ENCODE peak calls at places on chromosomes 5 and 9, in nine cellular contexts. S is CD4-positive, alpha-beta T cell; N is NB4; X is Calu3; A is pancreas; O is HFF-Myc; C is dorsolateral prefrontal cortex; B is lower lobe of right lung; U is MCF 10A. Q is an unnamed sample.

GRCh38 chr5:60487466-60487865 is 212.5 kb downstream of the DEPDC1B start:
- DNase-seq in N (no peak), U (no peak), A (no peak), X (no peak), S (no peak), C (no peak), O (no peak), B (no peak), Q (no peak)

GRCh38 chr5:73352789-73353188 is 95.8 kb downstream of the FOXD1 start:
- DNase-seq in U (no peak), C (no peak), X (no peak), B (no peak), S (no peak), A (no peak), N (no peak), O (no peak), Q (no peak)

GRCh38 chr9:734831-735511 is 106.5 kb upstream of the DMRT1 start:
- DNase-seq in O (peak; percentile 49), C (no peak), X (no peak), B (no peak), N (no peak), S (no peak), U (peak; percentile 58), A (no peak), Q (peak; percentile 95)

GRCh38 chr5:61327761-61328753 is 4.0 kb upstream of the ZSWIM6 start:
- DNase-seq in N (peak; percentile 80), X (no peak), U (peak; percentile 85), C (no peak), O (no peak), S (no peak), B (no peak), A (no peak), Q (no peak)

GRCh38 chr5:108461628-108462367 is 79.9 kb upstream of the FBXL17 start:
- DNase-seq in A (no peak), S (no peak), O (no peak), C (no peak), N (peak; percentile 17), X (no peak), U (peak; percentile 54), B (no peak), Q (peak; percentile 37)

GRCh38 chr9:127214421-127215265 is 49.9 kb upstream of the GARNL3 start:
- DNase-seq in N (peak; percentile 54), B (peak; percentile 70), C (no peak), U (peak; percentile 76), X (peak; percentile 68), O (no peak), A (peak; percentile 72), S (peak; percentile 49), Q (no peak)

GRCh38 chr5:56587381-56588124 is 227.8 kb upstream of the MAP3K1 start:
- DNase-seq in U (no peak), S (no peak), B (no peak), A (no peak), O (no peak), X (no peak), N (no peak), C (no peak), Q (no peak)

GRCh38 chr5:33379757-33380156 is 61.0 kb upstream of the TARS1 start:
- DNase-seq in A (no peak), X (no peak), C (no peak), N (peak; percentile 57), S (no peak), O (no peak), B (no peak), U (peak; percentile 33), Q (no peak)

GRCh38 chr5:53642006-53642405 is 81.6 kb downstream of the NDUFS4 start:
- DNase-seq in A (no peak), N (no peak), U (peak; percentile 35), B (no peak), X (peak; percentile 22), C (no peak), O (peak; percentile 10), S (no peak), Q (no peak)

GRCh38 chr5:35971878-35972210 is 19.3 kb downstream of the UGT3A1 start:
- DNase-seq in X (no peak), S (no peak), C (no peak), A (no peak), B (no peak), O (no peak), U (no peak), N (no peak), Q (no peak)

GRCh38 chr9:4417578-4418325 is 72.5 kb upstream of the SLC1A1 start:
- DNase-seq in B (no peak), C (no peak), S (no peak), A (no peak), N (no peak), X (no peak), O (no peak), U (peak; percentile 52), Q (peak; percentile 40)

GRCh38 chr9:77729177-77729576 is 81.1 kb upstream of the GNA14 start:
- DNase-seq in O (no peak), S (no peak), C (no peak), A (no peak), N (no peak), U (no peak), X (no peak), B (no peak), Q (no peak)

GRCh38 chr5:6729400-6730310 is 16.4 kb downstream of the TENT4A start:
- DNase-seq in X (no peak), O (no peak), B (no peak), A (no peak), C (no peak), S (peak; percentile 45), U (no peak), N (no peak), Q (no peak)

GRCh38 chr5:177333420-177334154 is 17.9 kb downstream of the LMAN2 start:
- DNase-seq in N (no peak), B (peak; percentile 11), S (no peak), A (peak; percentile 36), C (no peak), X (no peak), O (no peak), U (no peak), Q (no peak)

GRCh38 chr9:38274746-38275250 is 117.7 kb upstream of the ALDH1B1 start:
- DNase-seq in X (no peak), N (no peak), S (no peak), O (no peak), A (no peak), C (no peak), B (no peak), U (peak; percentile 5), Q (no peak)

GRCh38 chr5:3024126-3024525 is 272.6 kb upstream of the IRX2 start:
- DNase-seq in U (no peak), C (no peak), O (no peak), A (peak; percentile 9), S (no peak), N (no peak), B (no peak), X (no peak), Q (no peak)

GRCh38 chr5:74275204-74275992 is 365.1 kb downstream of the ENC1 start:
- DNase-seq in U (no peak), N (no peak), O (no peak), C (no peak), A (no peak), X (no peak), B (no peak), S (no peak), Q (peak; percentile 71)

GRCh38 chr5:163489055-163489744 is 16.2 kb upstream of the MAT2B start:
- DNase-seq in O (no peak), N (peak; percentile 54), C (no peak), X (no peak), A (no peak), B (no peak), U (peak; percentile 66), S (no peak), Q (no peak)

GRCh38 chr9:117555964-117556629 is 141.2 kb upstream of the ASTN2 start:
- DNase-seq in X (peak; percentile 45), U (peak; percentile 79), C (peak; percentile 52), N (peak; percentile 60), B (peak; percentile 61), A (peak; percentile 73), O (peak; percentile 10), S (no peak), Q (no peak)

GRCh38 chr9:104025945-104026344 is 68.2 kb upstream of the SMC2 start:
- DNase-seq in O (no peak), B (no peak), X (no peak), A (no peak), S (no peak), N (no peak), C (no peak), U (no peak), Q (no peak)
- TF ChIP-seq CTCF in O (no peak), B (no peak), X (no peak), A (no peak), S (no peak), N (no peak), C (no peak), U (peak; percentile 12), Q (no peak)

GRCh38 chr5:173925449-173926071 is 37.4 kb downstream of the CPEB4 start:
- DNase-seq in N (peak; percentile 75), U (peak; percentile 77), C (no peak), B (peak; percentile 51), O (no peak), A (no peak), S (peak; percentile 23), X (peak; percentile 69), Q (no peak)
- TF ChIP-seq CTCF in N (peak; percentile 68), U (peak; percentile 66), C (peak; percentile 57), B (peak; percentile 41), O (peak; percentile 63), A (no peak), S (peak; percentile 66), X (peak; percentile 61), Q (peak; percentile 57)

GRCh38 chr9:133463234-133463863 is 3.6 kb downstream of the CACFD1 start:
- DNase-seq in C (no peak), N (no peak), X (peak; percentile 23), A (peak; percentile 74), O (no peak), B (no peak), S (no peak), U (peak; percentile 42), Q (no peak)
- TF ChIP-seq CTCF in C (no peak), N (no peak), X (no peak), A (no peak), O (no peak), B (no peak), S (no peak), U (no peak), Q (no peak)

GRCh38 chr9:93134018-93134739 is at the start of gene NINJ1:
- DNase-seq in S (peak; percentile 81), C (no peak), B (peak; percentile 81), X (peak; percentile 64), A (peak; percentile 90), U (peak; percentile 75), N (peak; percentile 77), O (no peak), Q (no peak)
- TF ChIP-seq CTCF in S (no peak), C (no peak), B (no peak), X (no peak), A (no peak), U (no peak), N (no peak), O (no peak), Q (no peak)

GRCh38 chr9:35645736-35646582 is 4.8 kb downstream of the SIT1 start:
- DNase-seq in X (peak; percentile 57), U (peak; percentile 51), O (no peak), B (peak; percentile 62), S (no peak), N (peak; percentile 84), C (no peak), A (no peak), Q (no peak)
- TF ChIP-seq CTCF in X (no peak), U (no peak), O (no peak), B (no peak), S (no peak), N (no peak), C (no peak), A (no peak), Q (peak; percentile 46)